ENCODE peak calls at places on chromosomes 1 and 21, in four cellular contexts. P is RWPE1, J is lung, E is tibial nerve. M is an unnamed sample.

GRCh38 chr1:68542586-68542985 is 45.7 kb upstream of the DEPDC1 start:
- DNase-seq in P (peak; percentile 20), J (no peak), E (no peak), M (no peak)

GRCh38 chr21:35611752-35612151 is 448.6 kb downstream of the SETD4 start:
- DNase-seq in J (no peak), P (no peak), E (no peak), M (no peak)

GRCh38 chr1:5740450-5740849 is 251.8 kb downstream of the NPHP4 start:
- DNase-seq in P (no peak), E (no peak), J (no peak), M (no peak)

GRCh38 chr1:16984717-16985116 is 4.3 kb upstream of the MFAP2 start:
- DNase-seq in J (peak; percentile 62), E (peak; percentile 59), P (peak; percentile 84), M (peak; percentile 60)

GRCh38 chr1:84402060-84402459 is 3.8 kb downstream of the DNASE2B start:
- DNase-seq in E (no peak), J (no peak), P (peak; percentile 54), M (no peak)

GRCh38 chr21:43362306-43362927 is 64.5 kb downstream of the SIK1 start:
- DNase-seq in E (peak; percentile 64), J (no peak), P (peak; percentile 66), M (peak; percentile 35)

GRCh38 chr1:218275823-218276222 is 9.3 kb upstream of the RRP15 start:
- DNase-seq in J (no peak), E (no peak), P (no peak), M (no peak)

GRCh38 chr1:145845514-145846161 is at the start of gene NUDT17:
- DNase-seq in E (peak; percentile 55), J (peak; percentile 77), P (peak; percentile 77), M (peak; percentile 73)

GRCh38 chr1:75964760-75965408 is 32.7 kb upstream of the ASB17 start:
- DNase-seq in P (no peak), J (no peak), E (no peak), M (no peak)

GRCh38 chr21:39441502-39442475 is 3.8 kb downstream of the LCA5L start:
- DNase-seq in P (peak; percentile 48), J (no peak), E (no peak), M (no peak)

GRCh38 chr21:45533731-45534571 is 8.3 kb downstream of the SLC19A1 start:
- DNase-seq in J (no peak), P (no peak), E (no peak), M (peak; percentile 32)

GRCh38 chr1:177891809-177892208 is 78.0 kb downstream of the SEC16B start:
- DNase-seq in J (no peak), E (no peak), P (no peak), M (no peak)

GRCh38 chr1:34199927-34200326 is 23.2 kb downstream of the C1orf94 start:
- DNase-seq in J (no peak), E (no peak), P (peak; percentile 76), M (no peak)

GRCh38 chr1:95375201-95375600 is 141.2 kb downstream of the RWDD3 start:
- DNase-seq in E (no peak), P (no peak), J (no peak), M (no peak)

GRCh38 chr1:29259802-29260441 is 23.6 kb downstream of the PTPRU start:
- DNase-seq in J (no peak), P (peak; percentile 73), E (peak; percentile 36), M (peak; percentile 42)

GRCh38 chr1:160662888-160663287 is 16.0 kb upstream of the SLAMF1 start:
- DNase-seq in P (no peak), J (no peak), E (no peak), M (no peak)

GRCh38 chr1:209860293-209860881 is 32.6 kb downstream of the UTP25 start:
- DNase-seq in J (peak; percentile 68), P (peak; percentile 83), E (peak; percentile 82), M (peak; percentile 90)

GRCh38 chr1:100219879-100220278 is 29.8 kb downstream of the DBT start:
- DNase-seq in E (no peak), P (no peak), J (no peak), M (no peak)

GRCh38 chr1:157803851-157804250 is 16.1 kb downstream of the FCRL1 start:
- DNase-seq in P (no peak), E (no peak), J (no peak), M (no peak)

GRCh38 chr1:206685749-206686485 is 1.2 kb downstream of the MAPKAPK2 start:
- DNase-seq in J (peak; percentile 78), P (peak; percentile 87), E (peak; percentile 47), M (no peak)

GRCh38 chr1:21368514-21369289 is 71.2 kb upstream of the NBPF3 start:
- DNase-seq in E (peak; percentile 71), P (peak; percentile 73), J (peak; percentile 78), M (peak; percentile 87)

GRCh38 chr1:1234180-1234808 is 2.3 kb downstream of the B3GALT6 start:
- DNase-seq in E (no peak), P (no peak), J (no peak), M (no peak)

GRCh38 chr1:50271337-50271736 is 151.9 kb downstream of the DMRTA2 start:
- DNase-seq in P (no peak), J (no peak), E (no peak), M (no peak)

GRCh38 chr1:232891116-232891515 is 59.3 kb upstream of the NTPCR start:
- DNase-seq in J (no peak), E (no peak), P (no peak), M (no peak)

GRCh38 chr1:40939320-40940059 is 40.0 kb upstream of the CTPS1 start:
- DNase-seq in P (no peak), E (peak; percentile 46), J (no peak), M (peak; percentile 42)

GRCh38 chr1:80846966-80847365 is 953.8 kb upstream of the ADGRL2 start:
- DNase-seq in P (peak; percentile 2), J (no peak), E (no peak), M (no peak)

GRCh38 chr1:78009276-78009675 is 4.5 kb downstream of the DNAJB4 start:
- DNase-seq in P (no peak), E (no peak), J (no peak), M (no peak)

DNA sequence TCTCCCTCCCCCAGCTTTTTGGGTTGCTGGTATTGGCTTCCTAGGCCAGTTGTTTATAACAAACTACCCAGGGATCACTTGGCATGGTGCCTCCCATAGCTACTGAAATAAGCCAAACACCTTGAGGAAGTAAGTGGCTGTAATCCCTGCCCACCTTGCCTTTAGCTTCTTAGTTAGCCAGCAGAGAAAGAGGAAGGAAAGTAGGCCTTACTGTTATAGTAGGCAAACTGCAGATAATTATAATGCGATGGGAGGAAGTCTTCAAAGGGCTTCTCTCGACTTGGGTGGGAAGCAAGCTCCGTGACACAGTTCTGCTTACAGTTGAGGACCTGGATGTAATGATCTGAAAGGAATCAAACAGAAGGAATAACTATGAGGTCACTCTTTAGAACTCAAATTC is 8.2 kb downstream of the P3H1 start:
- DNase-seq in J (no peak), P (no peak), E (no peak), M (no peak)
- H3K27ac ChIP-seq in J (no peak overlapping the region), P (no peak overlapping the region), E (no peak overlapping the region), M (no peak overlapping the region)

DNA sequence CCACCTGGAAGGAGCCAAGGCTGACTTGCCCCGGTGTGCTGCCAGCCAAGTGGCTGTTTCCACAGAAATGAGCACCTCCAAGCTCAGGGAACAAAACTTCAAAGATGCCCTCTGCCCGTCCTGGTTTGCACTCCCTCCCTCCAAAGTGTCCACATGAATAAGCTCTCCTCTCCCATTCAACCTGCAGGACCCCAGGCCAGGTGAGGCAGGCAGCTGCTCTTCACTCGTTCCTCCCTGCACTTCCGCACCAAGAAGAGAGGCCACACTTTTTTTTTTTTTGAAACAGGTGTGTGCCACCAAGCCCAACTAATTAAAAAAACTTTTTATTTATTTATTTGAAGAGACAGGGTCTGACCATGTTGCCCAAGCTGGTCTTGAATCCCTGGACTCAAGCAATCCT is 18.5 kb upstream of the CLIC4 start:
- DNase-seq in P (no peak), E (no peak), J (no peak), M (no peak)
- H3K27ac ChIP-seq in P (no peak overlapping the region), E (no peak overlapping the region), J (peak overlapping the region; percentile 50), M (no peak overlapping the region)

DNA sequence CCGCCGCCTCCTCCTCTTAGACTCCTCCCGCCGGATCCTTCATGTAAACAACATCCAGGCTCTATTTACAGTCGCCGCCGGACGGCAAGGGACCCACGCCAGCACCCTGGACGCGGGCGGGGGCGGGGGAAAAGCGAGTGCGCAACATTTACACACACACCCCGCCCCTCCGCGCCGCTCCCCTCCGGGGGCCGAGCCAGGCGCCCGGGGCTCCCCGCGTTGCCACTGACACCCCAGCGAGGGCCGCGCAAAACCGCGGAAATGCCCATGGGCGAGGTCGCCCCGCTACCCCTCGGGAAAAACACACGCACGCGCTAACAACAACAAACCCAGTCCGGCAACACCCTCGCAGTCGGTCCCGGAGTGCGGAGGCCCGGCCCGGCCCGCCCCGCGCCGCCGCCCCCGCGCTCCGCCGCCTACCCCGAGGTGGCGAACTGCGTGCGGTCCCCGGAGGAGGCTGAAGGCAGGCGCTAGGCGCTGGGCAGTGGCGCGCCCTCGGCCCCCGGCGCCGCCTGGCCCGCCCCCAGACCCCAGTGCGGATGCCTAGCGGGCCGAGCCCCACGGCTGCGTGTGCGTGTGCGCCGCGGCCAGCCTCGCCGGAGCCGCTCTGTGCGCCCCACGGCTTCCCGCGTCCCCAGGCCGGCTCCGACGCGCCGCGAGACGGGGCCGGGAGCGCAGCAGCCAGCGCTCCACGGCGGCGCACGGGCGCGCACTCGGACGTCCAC is 81.1 kb upstream of the AK4 start:
- DNase-seq in J (peak; percentile 94), E (peak; percentile 96), P (peak; percentile 46), M (peak; percentile 88)
- H3K27ac ChIP-seq in J (peak overlapping the region; percentile 100), E (peak overlapping the region; percentile 97), P (peak overlapping the region; percentile 58), M (peak overlapping the region; percentile 100)

GRCh38 chr1:149916927-149917310 is 725 bp downstream of the SV2A start:
- DNase-seq in P (no peak), E (no peak), J (no peak), M (no peak)

GRCh38 chr1:149915429-149916192 is 2.0 kb downstream of the SV2A start:
- DNase-seq in J (no peak), P (no peak), E (no peak), M (no peak)

GRCh38 chr1:149914545-149914944 is 3.1 kb downstream of the SV2A start:
- DNase-seq in E (no peak), P (no peak), J (no peak), M (no peak)

GRCh38 chr1:149916193-149916926 is 1.3 kb downstream of the SV2A start:
- DNase-seq in J (no peak), P (no peak), E (no peak), M (no peak)

GRCh38 chr1:149917590-149918144 is at the start of gene SV2A:
- DNase-seq in E (no peak), J (no peak), P (no peak), M (peak; percentile 60)
- H3K27ac ChIP-seq in E (no peak within 1 kb of the TSS), J (no peak within 1 kb of the TSS), P (no peak within 1 kb of the TSS), M (peak within 1 kb of the TSS; percentile 86)

GRCh38 chr1:47186267-47187185 is 3.3 kb downstream of the PDZK1IP1 start:
- DNase-seq in J (no peak), P (no peak), E (peak; percentile 1), M (no peak)
- H3K27ac ChIP-seq in J (no peak overlapping the region), P (no peak overlapping the region), E (no peak overlapping the region), M (no peak overlapping the region)

GRCh38 chr1:92502247-92502646 is 15.5 kb upstream of the GFI1 start:
- DNase-seq in E (no peak), P (no peak), J (no peak), M (no peak)
- H3K27ac ChIP-seq in E (no peak overlapping the region), P (no peak overlapping the region), J (no peak overlapping the region), M (no peak overlapping the region)